ENCODE peak calls at places on chromosomes 5 and 9, in eight cellular contexts. X, Y, C, H, U, K, P and G are unnamed samples.

GRCh38 chr9:1722404-1722803 is 292.7 kb upstream of the SMARCA2 start:
- DNase-seq in C (no peak), Y (no peak), X (peak; percentile 69), P (peak; percentile 20), K (no peak), U (no peak), H (no peak), G (no peak)

GRCh38 chr5:75753182-75753581 is 35.9 kb upstream of the POC5 start:
- DNase-seq in H (no peak), X (no peak), P (no peak), Y (no peak), C (no peak), U (no peak), K (no peak), G (no peak)

GRCh38 chr9:135799261-135799660 is 97.3 kb downstream of the KCNT1 start:
- DNase-seq in X (no peak), U (no peak), K (no peak), C (no peak), Y (no peak), P (no peak), H (no peak), G (no peak)

GRCh38 chr5:74641778-74642542 is 1.4 kb upstream of the ENC1 start:
- DNase-seq in U (peak; percentile 63), X (peak; percentile 45), Y (peak; percentile 87), P (peak; percentile 82), C (peak; percentile 81), H (peak; percentile 51), K (no peak), G (peak; percentile 57)

GRCh38 chr9:101126556-101126955 is 98.0 kb downstream of the PLPPR1 start:
- DNase-seq in X (no peak), C (no peak), K (no peak), P (no peak), H (no peak), U (no peak), Y (no peak), G (no peak)

GRCh38 chr5:173281910-173282309 is 46.3 kb downstream of the STC2 start:
- DNase-seq in X (peak; percentile 85), H (no peak), K (no peak), P (peak; percentile 54), U (no peak), C (no peak), Y (peak; percentile 21), G (no peak)

GRCh38 chr5:98713856-98714255 is 59.6 kb upstream of the RGMB start:
- DNase-seq in H (no peak), U (no peak), Y (no peak), K (no peak), P (no peak), X (no peak), C (no peak), G (no peak)

GRCh38 chr5:35036536-35036935 is 11.2 kb downstream of the AGXT2 start:
- DNase-seq in C (no peak), P (no peak), U (no peak), H (no peak), X (no peak), Y (no peak), K (no peak), G (no peak)

GRCh38 chr5:153618857-153619256 is 128.4 kb downstream of the GRIA1 start:
- DNase-seq in X (no peak), Y (peak; percentile 62), K (peak; percentile 42), H (no peak), U (no peak), C (peak; percentile 62), P (no peak), G (no peak)

GRCh38 chr5:64944868-64945267 is 176.1 kb downstream of the CWC27 start:
- DNase-seq in U (no peak), K (no peak), X (no peak), Y (no peak), H (no peak), C (no peak), P (no peak), G (no peak)

GRCh38 chr5:10348258-10348657 is 5.2 kb upstream of the MARCHF6 start:
- DNase-seq in H (no peak), C (no peak), U (no peak), Y (no peak), P (no peak), X (no peak), K (no peak), G (no peak)

GRCh38 chr5:172862165-172862801 is 28.2 kb downstream of the ERGIC1 start:
- DNase-seq in P (no peak), K (no peak), U (no peak), H (no peak), Y (peak; percentile 31), C (no peak), X (no peak), G (no peak)

GRCh38 chr9:133460405-133461175 is 812 bp downstream of the CACFD1 start:
- DNase-seq in X (peak; percentile 79), P (peak; percentile 38), K (no peak), H (peak; percentile 85), C (peak; percentile 3), U (peak; percentile 91), Y (no peak), G (peak; percentile 85)

GRCh38 chr9:133459476-133460404 is at the start of gene CACFD1:
- DNase-seq in Y (peak; percentile 81), C (peak; percentile 81), P (peak; percentile 95), H (peak; percentile 98), K (peak; percentile 55), X (peak; percentile 99), U (peak; percentile 99), G (peak; percentile 99)

GRCh38 chr9:133463234-133463863 is 3.6 kb downstream of the CACFD1 start:
- DNase-seq in C (no peak), H (no peak), U (no peak), Y (no peak), P (peak; percentile 44), K (no peak), X (peak; percentile 70), G (no peak)

GRCh38 chr9:133463864-133464615 is 4.3 kb downstream of the CACFD1 start:
- DNase-seq in C (no peak), U (no peak), P (no peak), X (no peak), H (peak; percentile 82), K (no peak), Y (no peak), G (no peak)

DNA sequence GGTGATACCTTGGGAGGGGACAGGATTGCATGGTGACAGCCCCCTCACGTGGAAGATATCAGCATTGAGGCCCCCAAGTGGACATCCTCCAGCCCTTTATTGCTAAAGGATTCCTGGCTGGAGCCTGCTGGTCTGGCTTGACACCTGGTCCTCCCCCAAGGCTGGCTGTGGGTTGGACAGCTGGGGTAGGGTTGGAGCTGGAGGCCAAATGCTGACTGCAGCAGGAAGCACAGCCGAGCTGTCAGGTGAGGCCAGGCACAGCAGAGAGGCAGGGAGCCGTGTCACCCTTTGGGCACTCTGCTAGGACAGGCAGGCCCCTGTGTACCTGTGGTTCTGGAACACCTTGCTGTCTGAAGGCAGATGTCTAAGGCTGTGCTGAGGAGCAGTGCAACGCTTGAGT is 2.2 kb downstream of the CACFD1 start:
- DNase-seq in K (no peak), X (no peak), H (no peak), P (no peak), C (no peak), U (no peak), Y (no peak), G (no peak)
- TF ChIP-seq CTCF in K (no peak), X (peak; percentile 25), H (no peak), P (no peak), C (peak; percentile 29), U (no peak), Y (no peak), G (no peak)

GRCh38 chr9:125960631-125961030 is 213.5 kb downstream of the PBX3 start:
- DNase-seq in H (no peak), K (no peak), X (no peak), P (no peak), Y (no peak), U (no peak), C (no peak), G (no peak)

GRCh38 chr9:125953314-125954019 is 206.3 kb downstream of the PBX3 start:
- DNase-seq in Y (no peak), P (no peak), U (no peak), K (no peak), X (no peak), C (no peak), H (no peak), G (no peak)

GRCh38 chr9:125959980-125960619 is 212.9 kb downstream of the PBX3 start:
- DNase-seq in P (no peak), U (no peak), Y (no peak), X (no peak), K (no peak), C (no peak), H (no peak), G (no peak)

GRCh38 chr9:125961037-125961436 is 213.9 kb downstream of the PBX3 start:
- DNase-seq in C (no peak), P (no peak), K (no peak), X (no peak), Y (no peak), U (no peak), H (no peak), G (no peak)

DNA sequence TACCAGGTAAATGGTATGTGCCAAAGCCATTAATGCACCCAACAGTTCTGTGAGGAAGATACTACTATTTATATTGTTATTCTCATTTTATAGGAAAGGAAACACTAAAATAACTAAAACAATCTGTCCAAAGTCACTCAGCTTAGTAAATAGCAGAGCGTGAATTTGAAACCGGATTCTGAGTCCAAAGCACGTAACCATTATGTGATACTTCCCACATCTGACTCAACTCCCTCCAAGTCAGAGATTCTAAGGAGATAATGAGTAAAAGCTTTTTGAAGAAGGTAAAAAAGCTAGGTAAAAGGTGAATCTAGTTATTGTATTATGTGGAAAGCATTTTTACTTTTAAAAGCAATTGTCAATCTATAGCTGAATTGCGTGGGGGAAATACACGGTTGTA is 208.9 kb downstream of the PBX3 start:
- DNase-seq in Y (no peak), H (no peak), U (no peak), C (no peak), P (no peak), X (no peak), K (no peak), G (no peak)
- TF ChIP-seq CTCF in Y (no peak), H (no peak), U (no peak), C (no peak), P (no peak), X (no peak), K (no peak), G (no peak)

DNA sequence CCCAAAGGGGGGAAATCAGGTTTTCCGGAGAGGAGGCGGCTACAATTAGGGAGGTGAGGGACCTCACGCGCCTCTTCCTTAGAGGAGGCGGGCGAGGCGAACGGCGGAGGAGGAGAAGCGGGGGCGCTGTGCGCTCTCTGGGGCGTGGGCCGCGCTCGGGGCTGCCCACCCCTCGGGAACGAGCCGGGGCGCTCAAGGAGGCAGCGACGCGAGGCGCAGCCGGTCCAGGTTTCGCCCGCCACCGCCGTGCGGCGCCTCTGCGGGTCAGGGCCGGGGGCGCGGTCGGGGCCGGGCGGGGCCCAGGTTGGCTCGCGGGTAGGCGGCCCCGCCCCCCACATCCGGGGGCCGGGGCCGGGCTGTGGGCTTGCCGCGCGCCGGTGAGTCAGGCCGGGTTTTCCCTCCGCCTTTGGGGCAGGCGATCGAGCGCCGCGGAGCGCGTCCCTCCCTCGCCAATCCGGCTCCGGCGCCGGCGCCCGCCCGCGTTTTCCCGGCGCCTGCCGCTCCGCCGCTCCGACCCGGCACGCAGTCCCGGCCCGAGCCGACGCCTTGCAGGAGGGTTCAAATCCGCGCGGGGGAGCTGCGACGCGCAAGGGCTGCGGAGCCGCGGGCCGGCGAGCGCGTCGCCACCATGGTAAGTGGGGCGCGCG is at the start of gene N4BP3:
- DNase-seq in H (peak; percentile 67), X (peak; percentile 91), P (peak; percentile 42), C (no peak), U (peak; percentile 84), K (no peak), Y (peak; percentile 44), G (peak; percentile 91)
- TF ChIP-seq CTCF in H (no peak), X (peak; percentile 36), P (peak; percentile 27), C (no peak), U (no peak), K (no peak), Y (no peak), G (no peak)

GRCh38 chr5:142110046-142110531 is 1.5 kb downstream of the NDFIP1 start:
- DNase-seq in P (peak; percentile 10), X (no peak), U (no peak), H (no peak), Y (peak; percentile 59), K (no peak), C (peak; percentile 20), G (peak; percentile 36)
- TF ChIP-seq CTCF in P (no peak), X (no peak), U (no peak), H (no peak), Y (no peak), K (peak; percentile 24), C (peak; percentile 34), G (peak; percentile 29)